ENCODE peak calls at places on chromosomes 3 and 15, in nine cellular contexts. N is CD8-positive, alpha-beta T cell; Z is neural crest cell; K is GM20000; D is fibroblast of lung; P is suprapubic skin; E is body of pancreas; V is colonic mucosa; Q is sigmoid colon. G is an unnamed sample.

GRCh38 chr3:23991236-23992050 is 46.4 kb downstream of the NR1D2 start:
- DNase-seq in K (no peak), V (no peak), N (no peak), E (no peak), Z (no peak), D (peak), P (no peak), Q (no peak), G (no peak)

GRCh38 chr3:66253790-66254620 is 33.2 kb downstream of the SLC25A26 start:
- DNase-seq in N (no peak), D (peak), Z (no peak), E (no peak), K (peak), P (no peak), Q (no peak), V (no peak), G (no peak)

GRCh38 chr3:16849795-16850194 is 35.0 kb upstream of the PLCL2 start:
- DNase-seq in E (no peak), N (no peak), D (peak), K (no peak), Q (no peak), P (no peak), V (no peak), Z (no peak), G (no peak)

GRCh38 chr3:174342941-174343431 is 516.1 kb upstream of the NAALADL2 start:
- DNase-seq in E (no peak), K (no peak), D (peak), Q (no peak), Z (no peak), N (no peak), V (no peak), P (no peak), G (no peak)

GRCh38 chr3:29871087-29871486 is 590.2 kb downstream of the RBMS3 start:
- DNase-seq in Q (no peak), E (no peak), P (no peak), K (no peak), N (no peak), Z (no peak), V (no peak), D (no peak), G (no peak)

GRCh38 chr3:29152379-29152778 is 128.5 kb upstream of the RBMS3 start:
- DNase-seq in N (no peak), K (no peak), D (no peak), Q (no peak), E (no peak), Z (peak), P (no peak), V (no peak), G (no peak)

GRCh38 chr3:139601191-139601961 is 61.8 kb upstream of the RBP1 start:
- DNase-seq in Q (no peak), Z (no peak), K (no peak), E (no peak), P (no peak), V (no peak), D (peak), N (no peak), G (no peak)

GRCh38 chr3:149224736-149225594 is 3.3 kb upstream of the CP start:
- DNase-seq in P (no peak), Z (no peak), N (peak), E (peak), Q (no peak), V (no peak), K (peak), D (peak), G (no peak)

GRCh38 chr3:22089284-22089683 is 338.3 kb upstream of the ZNF385D start:
- DNase-seq in Z (no peak), N (no peak), D (peak), V (no peak), P (no peak), Q (no peak), K (peak), E (peak), G (no peak)

GRCh38 chr15:26891448-26891881 is 24.6 kb downstream of the GABRA5 start:
- DNase-seq in N (no peak), Q (no peak), K (peak), Z (peak), V (peak), P (no peak), D (peak), E (peak), G (no peak)

GRCh38 chr15:90638241-90638691 is 78.9 kb upstream of the BLM start:
- DNase-seq in E (no peak), Z (no peak), V (no peak), N (no peak), K (no peak), D (no peak), Q (no peak), P (peak), G (no peak)

GRCh38 chr3:78570482-78570881 is 1197.3 kb downstream of the ROBO1 start:
- DNase-seq in K (no peak), N (no peak), D (no peak), E (no peak), V (no peak), Q (no peak), P (no peak), Z (no peak), G (no peak)

GRCh38 chr3:54087581-54088410 is 34.6 kb upstream of the CACNA2D3 start:
- DNase-seq in Q (no peak), N (no peak), K (no peak), V (no peak), Z (no peak), E (no peak), P (no peak), D (no peak), G (no peak)

GRCh38 chr3:138774529-138775253 is 60.0 kb downstream of the PIK3CB start:
- DNase-seq in E (peak), P (no peak), K (no peak), V (peak), D (peak), Z (no peak), N (no peak), Q (peak), G (no peak)

GRCh38 chr15:37079726-37080125 is 20.6 kb downstream of the MEIS2 start:
- DNase-seq in P (no peak), K (no peak), Z (no peak), E (no peak), D (peak), V (no peak), N (no peak), Q (no peak), G (no peak)

GRCh38 chr15:84099181-84099580 is 136.4 kb upstream of the GOLGA6L4 start:
- DNase-seq in V (no peak), N (no peak), E (peak), Z (no peak), K (peak), P (no peak), D (no peak), Q (no peak), G (no peak)

GRCh38 chr3:62011667-62012066 is 361.7 kb downstream of the FEZF2 start:
- DNase-seq in D (no peak), K (no peak), V (no peak), Q (no peak), Z (no peak), E (no peak), N (no peak), P (no peak), G (no peak)

GRCh38 chr3:177201707-177202397 is 4.6 kb upstream of the TBL1XR1 start:
- DNase-seq in K (peak), P (no peak), V (no peak), Z (no peak), Q (no peak), D (peak), E (peak), N (peak), G (no peak)

GRCh38 chr3:23734481-23734880 is 71.3 kb upstream of the UBE2E1 start:
- DNase-seq in D (no peak), Q (no peak), N (no peak), P (no peak), E (no peak), K (no peak), V (no peak), Z (no peak), G (no peak)

GRCh38 chr3:32457971-32458471 is 44.6 kb downstream of the CMTM6 start:
- DNase-seq in D (no peak), Q (no peak), E (no peak), Z (no peak), V (no peak), K (peak), P (no peak), N (peak), G (peak)

GRCh38 chr3:134376786-134377431 is 2.7 kb upstream of the AMOTL2 start:
- DNase-seq in V (peak), Z (no peak), Q (peak), E (no peak), N (no peak), P (peak), K (no peak), D (no peak), G (peak)

GRCh38 chr3:65953301-65953812 is 85.4 kb downstream of the MAGI1 start:
- DNase-seq in P (no peak), Q (no peak), N (no peak), Z (no peak), E (peak), V (peak), K (no peak), D (no peak), G (no peak)

GRCh38 chr15:48643776-48644497 is 1.6 kb downstream of the FBN1 start:
- DNase-seq in Q (no peak), V (no peak), P (no peak), Z (no peak), D (peak), N (no peak), E (no peak), K (no peak), G (no peak)

GRCh38 chr15:28080386-28080785 is 18.7 kb downstream of the OCA2 start:
- DNase-seq in D (no peak), N (no peak), Z (no peak), E (no peak), P (no peak), Q (no peak), V (no peak), K (no peak), G (no peak)

GRCh38 chr15:45720183-45720582 is 85.4 kb downstream of the SQOR start:
- DNase-seq in Q (no peak), V (no peak), K (no peak), P (no peak), Z (no peak), D (no peak), N (no peak), E (no peak), G (no peak)

GRCh38 chr3:48898383-48899234 is at the start of gene SLC25A20:
- DNase-seq in P (peak), K (peak), V (peak), N (peak), Z (peak), D (peak), Q (peak), E (peak), G (peak)
- TF ChIP-seq CTCF in P (no peak), K (no peak), V (no peak), N (no peak), Z (no peak), D (no peak), Q (no peak), E (no peak), G (no peak)

GRCh38 chr15:69824075-69824876 is 273.4 kb downstream of the TLE3 start:
- DNase-seq in E (no peak), N (no peak), D (no peak), V (no peak), Z (no peak), P (no peak), K (no peak), Q (no peak), G (no peak)
- TF ChIP-seq CTCF in E (no peak), N (no peak), D (no peak), V (no peak), Z (no peak), P (no peak), K (no peak), Q (no peak), G (no peak)

GRCh38 chr15:40915679-40916078 is 13.5 kb upstream of the DLL4 start:
- DNase-seq in Q (no peak), V (no peak), E (no peak), P (no peak), Z (no peak), N (no peak), K (no peak), D (no peak), G (no peak)

GRCh38 chr15:40914013-40914412 is 15.1 kb upstream of the DLL4 start:
- DNase-seq in P (no peak), N (no peak), E (no peak), K (no peak), D (no peak), Z (no peak), Q (no peak), V (no peak), G (no peak)

GRCh38 chr15:40912478-40912877 is 16.7 kb upstream of the DLL4 start:
- DNase-seq in Q (no peak), P (no peak), Z (no peak), V (no peak), E (no peak), K (no peak), N (no peak), D (no peak), G (no peak)

GRCh38 chr15:40915106-40915661 is 14.0 kb upstream of the DLL4 start:
- DNase-seq in Q (no peak), E (no peak), D (no peak), V (no peak), N (no peak), K (no peak), Z (no peak), P (no peak), G (no peak)

DNA sequence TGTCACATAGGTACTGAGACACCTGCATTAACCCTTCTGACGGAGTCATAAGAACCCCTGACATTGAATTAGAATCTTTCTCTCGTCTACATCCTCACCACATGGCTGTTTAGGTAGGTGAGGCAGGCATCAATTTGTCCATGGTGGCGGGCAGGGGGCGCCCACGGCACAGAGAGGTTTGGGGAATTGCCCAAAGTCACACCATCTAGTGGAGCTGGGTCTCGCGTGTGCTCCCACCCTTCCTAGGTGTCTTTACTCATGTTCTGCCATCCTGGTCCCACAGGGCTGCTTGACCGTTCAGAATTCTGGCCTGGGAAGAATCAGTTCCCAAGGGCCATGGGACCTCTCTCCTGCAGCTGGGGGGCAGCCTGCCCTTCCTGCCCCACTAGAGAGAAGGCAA is 14.7 kb upstream of the DLL4 start:
- DNase-seq in K (no peak), Q (no peak), D (no peak), V (no peak), Z (no peak), E (no peak), P (no peak), N (no peak), G (no peak)
- TF ChIP-seq CTCF in K (no peak), Q (no peak), D (no peak), V (no peak), Z (no peak), E (no peak), P (no peak), N (no peak), G (peak)

DNA sequence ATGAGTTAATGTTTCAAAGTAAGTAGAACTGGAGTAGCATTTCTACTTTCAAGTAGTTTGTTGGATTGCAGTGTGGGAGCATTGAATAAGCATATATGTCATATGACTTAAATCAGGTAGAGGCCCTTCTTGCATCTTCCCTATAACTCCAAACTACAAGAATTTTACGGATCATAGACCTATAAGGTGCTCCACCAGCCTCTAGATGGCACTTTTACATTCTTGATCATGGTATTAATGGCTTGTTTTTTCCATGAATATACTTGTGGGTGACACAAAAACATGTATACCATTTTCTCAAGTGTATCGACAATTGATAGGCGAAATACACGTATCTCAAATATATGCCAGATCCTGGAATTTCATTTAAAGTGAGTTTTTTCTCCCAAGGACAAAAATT is 311.1 kb downstream of the ZPLD1 start:
- DNase-seq in D (peak), E (no peak), K (no peak), Z (no peak), Q (no peak), V (no peak), P (no peak), N (no peak), G (no peak)
- TF ChIP-seq CTCF in D (no peak), E (no peak), K (no peak), Z (no peak), Q (peak), V (no peak), P (no peak), N (no peak), G (peak)

DNA sequence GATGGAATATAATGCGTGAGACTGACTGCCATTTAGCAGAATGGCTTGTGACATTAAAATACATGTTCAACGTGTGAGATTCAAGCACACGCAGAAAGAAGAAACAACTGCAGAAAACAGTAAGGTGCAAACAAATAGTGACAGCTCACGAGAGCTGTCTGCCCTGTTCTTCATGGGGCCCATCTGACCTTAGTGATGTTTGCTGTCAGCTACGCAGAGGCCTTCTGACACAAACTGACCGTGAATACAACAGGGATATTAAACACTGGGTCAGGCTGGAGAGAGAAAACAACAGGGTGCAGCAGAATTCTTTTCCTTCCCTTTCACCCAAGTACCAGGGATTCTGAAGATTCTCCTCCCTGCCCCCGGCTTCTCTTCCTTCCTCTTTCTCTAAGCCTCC is 2.2 kb downstream of the TNFAIP8L3 start:
- DNase-seq in Q (no peak), V (no peak), P (no peak), Z (no peak), K (no peak), D (no peak), N (no peak), E (no peak), G (no peak)
- TF ChIP-seq CTCF in Q (no peak), V (no peak), P (no peak), Z (no peak), K (no peak), D (no peak), N (no peak), E (no peak), G (no peak)

GRCh38 chr15:75928680-75929608 is 25.3 kb downstream of the FBXO22 start:
- DNase-seq in D (peak), P (no peak), N (no peak), Z (peak), V (peak), Q (no peak), K (no peak), E (peak), G (no peak)
- TF ChIP-seq CTCF in D (peak), P (no peak), N (no peak), Z (peak), V (peak), Q (no peak), K (peak), E (peak), G (peak)

GRCh38 chr3:43759297-43759782 is 68.6 kb downstream of the ABHD5 start:
- DNase-seq in N (no peak), P (no peak), Z (no peak), V (no peak), E (no peak), Q (no peak), D (peak), K (peak), G (no peak)
- TF ChIP-seq CTCF in N (no peak), P (no peak), Z (no peak), V (no peak), E (no peak), Q (no peak), D (peak), K (no peak), G (peak)

DNA sequence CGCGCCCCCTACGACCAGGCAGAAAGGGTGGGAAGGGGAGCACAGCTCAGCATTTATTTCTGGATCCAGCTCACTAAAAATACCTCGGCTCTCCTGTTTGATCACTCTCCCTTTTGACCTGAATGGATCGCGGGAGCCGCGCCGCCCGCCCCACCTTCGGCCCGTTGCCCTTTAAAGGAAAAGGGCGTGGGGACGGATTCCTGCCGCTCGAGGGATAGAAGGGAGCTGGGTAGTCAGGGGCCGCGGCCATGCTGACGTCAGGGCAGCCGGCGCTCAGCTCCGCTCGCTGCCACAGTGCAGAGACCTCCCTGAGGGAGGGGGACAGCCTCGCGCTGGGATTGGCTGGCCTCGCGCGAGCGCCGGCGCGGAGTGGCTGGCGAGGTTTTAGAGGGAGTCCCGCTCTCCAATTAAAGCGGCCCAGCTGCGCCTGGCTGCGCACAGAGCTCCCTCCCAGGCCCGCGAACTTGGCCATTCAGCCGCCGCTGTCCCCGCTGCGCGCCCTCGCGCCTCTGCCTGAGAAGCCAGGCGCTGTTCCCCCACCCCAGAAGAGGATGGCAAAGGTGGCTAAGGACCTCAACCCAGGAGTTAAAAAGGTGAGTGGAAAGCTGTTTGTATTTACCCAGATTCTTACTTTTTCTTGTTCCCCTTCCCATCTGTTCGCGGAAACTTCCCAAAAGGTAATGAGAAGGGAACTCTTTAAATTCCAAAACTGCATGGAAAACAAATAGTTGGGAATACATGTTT is at the start of gene LMCD1:
- DNase-seq in P (peak), D (peak), K (peak), V (peak), N (peak), Z (peak), Q (peak), E (peak), G (peak)
- TF ChIP-seq CTCF in P (no peak), D (no peak), K (no peak), V (no peak), N (no peak), Z (no peak), Q (peak), E (peak), G (peak)

GRCh38 chr3:59374812-59375211 is 325.0 kb upstream of the CFAP20DC start:
- DNase-seq in D (no peak), Z (peak), E (no peak), P (no peak), K (peak), N (no peak), Q (no peak), V (no peak), G (no peak)
- TF ChIP-seq CTCF in D (no peak), Z (no peak), E (no peak), P (no peak), K (no peak), N (no peak), Q (no peak), V (no peak), G (no peak)